ENCODE peak calls at places on chromosomes 12 and 14, in six cellular contexts. F, N, D, E, W and H are unnamed samples.

GRCh38 chr12:103852498-103852992 is 11.5 kb upstream of the NT5DC3 start:
- DNase-seq in E (no peak), W (no peak), D (no peak), N (no peak), F (no peak), H (no peak)

GRCh38 chr14:94679941-94680340 is 67.8 kb downstream of the SERPINA3 start:
- DNase-seq in W (peak; percentile 80), D (no peak), E (no peak), F (no peak), N (no peak), H (no peak)

GRCh38 chr14:65234752-65235361 is 132.5 kb upstream of the MAX start:
- DNase-seq in E (no peak), F (no peak), N (no peak), D (no peak), W (peak; percentile 64), H (no peak)

GRCh38 chr12:90543393-90543792 is 411.6 kb downstream of the CCER1 start:
- DNase-seq in N (no peak), E (no peak), F (no peak), W (no peak), D (no peak), H (no peak)

GRCh38 chr12:90773526-90773925 is 181.4 kb downstream of the CCER1 start:
- DNase-seq in W (no peak), D (no peak), N (no peak), E (no peak), F (no peak), H (no peak)

GRCh38 chr14:79544671-79545070 is 666.6 kb downstream of the DIO2 start:
- DNase-seq in D (no peak), F (no peak), E (no peak), W (no peak), N (no peak), H (no peak)

GRCh38 chr12:14810953-14811483 is 3.0 kb downstream of the SMCO3 start:
- DNase-seq in N (no peak), E (peak; percentile 8), W (no peak), D (no peak), F (peak; percentile 38), H (no peak)

GRCh38 chr14:70663707-70664179 is 22.0 kb downstream of the TTC9 start:
- DNase-seq in F (no peak), E (peak; percentile 26), W (no peak), D (no peak), N (no peak), H (no peak)

GRCh38 chr12:30599631-30600030 is 96.0 kb downstream of the IPO8 start:
- DNase-seq in E (no peak), F (no peak), N (no peak), W (no peak), D (no peak), H (no peak)

GRCh38 chr12:89040146-89040964 is 311.9 kb downstream of the DUSP6 start:
- DNase-seq in W (no peak), F (no peak), D (no peak), N (no peak), E (peak; percentile 61), H (peak; percentile 11)

GRCh38 chr12:120292411-120292660 is 633 bp upstream of the RNU4-2 start:
- DNase-seq in W (no peak), D (no peak), F (no peak), E (no peak), N (no peak), H (no peak)

GRCh38 chr14:58918066-58918465 is 270.4 kb upstream of the DAAM1 start:
- DNase-seq in D (no peak), N (no peak), E (no peak), W (no peak), F (no peak), H (no peak)

GRCh38 chr14:58912799-58913432 is 275.2 kb downstream of the DACT1 start:
- DNase-seq in W (no peak), N (no peak), D (no peak), F (no peak), E (no peak), H (no peak)

GRCh38 chr14:58914271-58914855 is 274.1 kb upstream of the DAAM1 start:
- DNase-seq in N (no peak), W (no peak), E (no peak), F (no peak), D (no peak), H (no peak)

GRCh38 chr14:58912287-58912686 is 274.5 kb downstream of the DACT1 start:
- DNase-seq in D (no peak), E (no peak), W (no peak), N (no peak), F (no peak), H (no peak)

DNA sequence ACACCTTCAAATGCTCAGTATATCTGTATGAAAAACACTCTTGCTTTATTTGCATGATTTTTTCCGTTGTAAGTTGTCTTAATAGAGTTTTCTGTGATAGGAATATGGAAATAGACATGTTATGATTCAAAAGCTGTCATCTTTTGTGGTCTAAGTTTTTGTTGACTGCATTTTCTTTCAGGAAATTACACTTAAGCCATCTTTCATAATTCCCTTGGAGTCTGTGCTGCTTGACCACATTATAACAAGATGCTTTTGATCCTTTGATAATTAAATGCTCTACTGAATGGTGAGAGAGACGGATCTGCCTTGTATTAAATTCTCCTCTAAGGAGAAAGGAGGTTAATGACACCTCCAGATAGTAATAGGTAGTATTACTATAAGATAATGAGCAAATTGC is 272.8 kb upstream of the DAAM1 start:
- DNase-seq in F (no peak), D (no peak), E (no peak), N (no peak), W (no peak), H (no peak)
- TF ChIP-seq POLR2A in F (no peak), D (no peak), E (no peak), N (no peak), W (no peak), H (no peak)

DNA sequence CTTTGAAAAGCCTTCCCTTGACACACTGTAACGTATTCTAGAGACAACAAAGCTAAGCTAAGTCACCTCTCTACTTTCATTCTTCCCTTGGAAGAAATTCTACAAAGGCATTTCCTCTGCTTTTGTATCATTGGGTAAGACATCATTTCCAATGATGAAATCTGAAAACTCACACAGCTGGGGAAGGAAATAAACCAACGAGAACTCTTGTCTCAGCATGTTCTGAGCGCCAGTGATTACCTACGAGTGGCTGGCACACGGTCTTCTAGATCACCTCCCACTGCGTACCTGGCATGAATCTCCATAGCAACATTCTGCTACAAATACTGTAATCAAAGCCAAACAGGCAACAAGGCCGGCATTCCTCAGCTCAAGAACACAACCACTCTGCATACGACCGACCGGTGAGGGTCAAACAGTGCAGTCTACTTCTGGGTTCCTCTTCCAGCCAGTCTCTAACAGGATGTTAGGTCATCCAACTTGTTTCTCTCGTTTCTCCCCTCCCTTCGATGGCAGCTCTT is 7.6 kb downstream of the VPS37B start:
- DNase-seq in W (peak; percentile 89), F (peak; percentile 74), D (no peak), N (no peak), E (peak; percentile 78), H (no peak)
- TF ChIP-seq POLR2A in W (no peak), F (no peak), D (no peak), N (no peak), E (peak; percentile 69), H (no peak)

GRCh38 chr14:23009483-23009938 is 432 bp downstream of the C14orf93 start:
- DNase-seq in E (no peak), N (no peak), F (no peak), W (peak; percentile 23), D (no peak), H (no peak)

GRCh38 chr14:23005451-23005850 is 4.5 kb downstream of the C14orf93 start:
- DNase-seq in N (no peak), D (no peak), E (no peak), W (no peak), F (no peak), H (no peak)

GRCh38 chr14:23005861-23006534 is 3.9 kb downstream of the C14orf93 start:
- DNase-seq in W (peak; percentile 14), N (no peak), D (no peak), F (no peak), E (no peak), H (no peak)

GRCh38 chr14:23008836-23009235 is 1.1 kb downstream of the C14orf93 start:
- DNase-seq in W (no peak), E (no peak), F (no peak), N (no peak), D (no peak), H (no peak)

GRCh38 chr14:23006544-23007419 is 3.2 kb downstream of the C14orf93 start:
- DNase-seq in W (peak; percentile 99), F (peak; percentile 97), D (peak; percentile 94), N (peak; percentile 95), E (peak; percentile 97), H (peak; percentile 82)
- TF ChIP-seq POLR2A in W (no peak), F (peak; percentile 81), D (peak; percentile 63), N (peak; percentile 81), E (peak; percentile 91), H (peak; percentile 95)

GRCh38 chr12:4648499-4649357 is at the start of the genes AKAP3 and NDUFA9:
- DNase-seq in W (peak; percentile 95), F (peak; percentile 67), D (peak; percentile 78), E (peak; percentile 86), N (peak; percentile 79), H (peak; percentile 28)
- TF ChIP-seq POLR2A in W (no peak), F (peak; percentile 88), D (no peak), E (peak; percentile 68), N (no peak), H (peak; percentile 94)

GRCh38 chr12:49330631-49331359 is 6.2 kb downstream of the C1QL4 start:
- DNase-seq in E (no peak), W (peak; percentile 78), F (no peak), D (no peak), N (no peak), H (no peak)
- TF ChIP-seq POLR2A in E (no peak), W (no peak), F (no peak), D (no peak), N (no peak), H (no peak)

GRCh38 chr12:93103154-93103553 is 174.1 kb upstream of the EEA1 start:
- DNase-seq in W (no peak), N (no peak), F (no peak), D (no peak), E (peak; percentile 22), H (no peak)
- TF ChIP-seq POLR2A in W (no peak), N (no peak), F (no peak), D (no peak), E (no peak), H (no peak)

DNA sequence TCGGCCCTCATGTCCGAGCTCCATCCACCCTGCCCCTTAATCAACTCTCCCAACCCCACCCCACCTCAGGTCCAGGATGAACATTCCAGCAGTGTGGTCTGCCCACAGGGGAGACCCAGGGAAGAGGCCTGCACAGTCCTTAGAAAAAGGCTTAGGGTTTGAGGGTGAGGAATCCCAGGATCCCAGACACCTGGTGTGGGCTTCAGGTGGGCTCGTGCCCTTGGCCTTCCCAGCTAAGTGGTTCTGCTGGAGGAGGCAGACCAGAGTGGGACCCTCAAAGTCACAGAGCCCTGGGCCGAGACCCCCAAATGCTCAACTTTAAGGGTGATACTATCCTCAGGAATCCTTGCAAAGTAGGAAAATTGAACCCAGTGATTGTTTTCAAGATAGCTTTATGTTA is 25.4 kb upstream of the PPP2R5C start:
- DNase-seq in F (no peak), E (no peak), N (no peak), W (no peak), D (no peak), H (no peak)
- TF ChIP-seq POLR2A in F (no peak), E (no peak), N (no peak), W (no peak), D (no peak), H (no peak)

GRCh38 chr14:99579077-99579836 is 24.8 kb downstream of the CCDC85C start:
- DNase-seq in F (no peak), N (no peak), E (peak; percentile 86), W (peak; percentile 90), D (no peak), H (no peak)
- TF ChIP-seq POLR2A in F (no peak), N (no peak), E (no peak), W (no peak), D (no peak), H (no peak)